ENCODE peak calls at places on chromosomes 2 and 18, in nine cellular contexts. Y is neural progenitor cell; X is left ventricle myocardium inferior; L is HAP-1; U is suprapubic skin; R is body of pancreas; F is GM23248; A is sigmoid colon; S is CD8-positive, alpha-beta T cell. G is an unnamed sample.

GRCh38 chr2:109185801-109186570 is 57.0 kb downstream of the SH3RF3 start:
- DNase-seq in L (no peak), S (no peak), F (peak; percentile 87), Y (no peak), A (peak; percentile 88), R (peak; percentile 47), U (no peak), X (peak; percentile 56), G (no peak)

GRCh38 chr2:44843641-44844040 is 97.9 kb upstream of the SIX3 start:
- DNase-seq in A (no peak), F (no peak), U (no peak), L (no peak), Y (no peak), S (no peak), R (no peak), X (no peak), G (no peak)

GRCh38 chr18:48409591-48410094 is 460 bp upstream of the ZBTB7C start:
- DNase-seq in S (no peak), A (no peak), X (peak; percentile 54), L (no peak), F (peak; percentile 40), Y (no peak), R (no peak), U (no peak), G (peak; percentile 12)

GRCh38 chr2:74250189-74250631 is 51.8 kb downstream of the MTHFD2 start:
- DNase-seq in R (peak; percentile 56), F (peak; percentile 70), Y (peak; percentile 71), S (peak; percentile 51), X (no peak), U (no peak), A (no peak), L (peak; percentile 48), G (peak; percentile 44)

GRCh38 chr2:66445781-66446177 is 10.9 kb downstream of the MEIS1 start:
- DNase-seq in S (no peak), U (no peak), F (peak; percentile 58), X (no peak), A (peak; percentile 67), L (no peak), Y (peak; percentile 85), R (peak; percentile 48), G (no peak)

GRCh38 chr2:3168230-3168891 is 209.3 kb downstream of the EIPR1 start:
- DNase-seq in S (no peak), F (peak; percentile 94), X (no peak), Y (peak; percentile 23), U (peak; percentile 67), A (peak; percentile 20), R (no peak), L (no peak), G (no peak)

GRCh38 chr2:214810670-214811069 is 1.2 kb upstream of the BARD1 start:
- DNase-seq in A (no peak), U (no peak), R (no peak), Y (no peak), L (no peak), F (peak; percentile 46), S (no peak), X (peak; percentile 15), G (no peak)

GRCh38 chr2:120014231-120014990 is 1.5 kb downstream of the EPB41L5 start:
- DNase-seq in S (no peak), A (no peak), U (no peak), Y (peak; percentile 21), F (peak; percentile 5), X (no peak), L (no peak), R (peak; percentile 35), G (no peak)

GRCh38 chr2:106095478-106096392 is 98.4 kb downstream of the UXS1 start:
- DNase-seq in F (no peak), L (no peak), X (no peak), U (no peak), S (peak; percentile 93), Y (no peak), A (no peak), R (no peak), G (no peak)

GRCh38 chr2:134682726-134683125 is 36.1 kb downstream of the TMEM163 start:
- DNase-seq in R (no peak), S (no peak), X (no peak), A (no peak), F (no peak), Y (no peak), L (no peak), U (no peak), G (no peak)

GRCh38 chr2:147025611-147026010 is 819.2 kb upstream of the ACVR2A start:
- DNase-seq in R (no peak), F (peak; percentile 87), Y (no peak), L (no peak), U (no peak), X (no peak), A (no peak), S (no peak), G (no peak)

GRCh38 chr2:139033300-139033699 is 253.1 kb upstream of the NXPH2 start:
- DNase-seq in F (peak; percentile 2), R (no peak), U (no peak), Y (no peak), L (no peak), A (no peak), S (no peak), X (no peak), G (no peak)

GRCh38 chr2:195658541-195658890 is 1.5 kb downstream of the SLC39A10 start:
- DNase-seq in A (no peak), X (no peak), Y (no peak), L (peak; percentile 43), S (no peak), F (peak; percentile 80), R (peak; percentile 63), U (no peak), G (no peak)

DNA sequence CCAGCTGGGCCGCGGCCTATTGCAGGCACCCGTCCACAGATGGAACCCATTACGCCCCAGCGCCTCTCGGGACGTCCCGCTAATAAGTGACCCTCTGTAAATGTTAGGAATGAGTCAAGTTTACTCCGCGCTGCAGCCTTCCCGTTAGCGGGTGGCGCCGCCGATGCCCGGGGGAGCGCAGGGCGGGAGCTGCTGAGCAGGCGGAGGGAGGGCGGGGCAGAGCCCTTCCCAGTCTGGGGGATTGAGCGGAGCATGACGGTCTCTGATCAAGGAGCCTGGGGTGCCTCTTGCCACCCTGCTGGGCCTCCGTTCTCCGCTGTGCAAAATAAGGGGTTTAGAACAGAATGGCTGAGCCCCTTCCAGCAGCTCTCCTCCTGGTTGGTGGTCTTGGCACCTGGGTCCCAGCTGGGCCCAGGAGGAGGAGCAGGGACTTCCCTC is 10.5 kb downstream of the CROCC2 start:
- DNase-seq in X (peak; percentile 68), S (no peak), F (peak; percentile 97), L (peak; percentile 9), R (peak; percentile 31), U (peak; percentile 89), Y (peak; percentile 67), A (peak; percentile 72), G (peak; percentile 18)
- H3K4me3 ChIP-seq in X (peak overlapping the region; percentile 35), S (no peak overlapping the region), F (no peak overlapping the region), L (no peak overlapping the region), R (no peak overlapping the region), U (no peak overlapping the region), Y (peak overlapping the region; percentile 31), A (no peak overlapping the region), G (no peak overlapping the region)

DNA sequence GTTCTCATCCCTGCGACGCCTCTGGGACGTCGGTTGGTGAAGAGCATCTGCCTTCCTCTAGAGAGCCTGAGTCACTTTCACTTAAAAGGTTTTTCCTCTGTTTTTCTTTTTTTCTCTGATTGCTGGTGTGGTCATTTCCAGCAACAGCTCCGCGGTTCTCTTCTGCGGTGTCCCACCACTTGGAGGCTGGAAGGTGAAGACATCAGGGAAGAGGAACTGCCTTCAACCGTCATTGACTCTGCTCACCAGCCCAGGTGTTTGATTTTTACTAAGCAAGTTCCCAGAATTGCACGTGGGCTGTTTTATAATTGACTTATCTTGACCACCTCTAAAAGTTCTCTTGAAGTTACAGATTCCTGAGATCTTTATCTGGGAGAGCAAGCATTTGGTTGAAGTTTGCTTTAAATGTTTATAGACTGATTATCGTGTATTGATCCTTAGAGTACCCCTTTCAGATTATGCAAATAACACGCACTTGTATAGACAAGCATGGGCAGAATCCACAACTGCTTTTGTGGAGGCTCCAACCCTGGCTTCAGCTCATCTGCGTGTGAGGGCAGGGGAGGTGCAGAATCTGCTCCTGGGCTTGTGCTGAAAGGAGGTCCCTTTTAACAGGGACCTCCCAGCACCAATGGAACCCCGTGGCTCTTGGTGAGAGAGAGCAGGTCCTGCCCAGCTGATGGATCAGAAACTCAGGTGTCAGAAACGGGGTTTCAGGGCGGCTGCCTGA is 3.5 kb downstream of the CTDP1 start:
- DNase-seq in S (peak; percentile 48), A (no peak), U (no peak), Y (no peak), X (no peak), R (no peak), F (no peak), L (no peak), G (no peak)
- H3K4me1 ChIP-seq in S (peaks cover 69% of the 10 kb centered on the region), A (peaks cover 35% of the 10 kb centered on the region), U (peaks cover 36% of the 10 kb centered on the region), Y (peaks cover 11% of the 10 kb centered on the region), X (peaks cover 58% of the 10 kb centered on the region), R (peaks cover 43% of the 10 kb centered on the region), F (peaks cover 5% of the 10 kb centered on the region), L (peaks cover 6% of the 10 kb centered on the region), G (no peaks in the 10 kb centered on the region)

GRCh38 chr2:39719317-39719716 is 53.6 kb downstream of the TMEM178A start:
- DNase-seq in Y (no peak), X (no peak), S (no peak), U (no peak), R (no peak), L (no peak), A (no peak), F (no peak), G (no peak)
- H3K4me3 ChIP-seq in Y (no peak overlapping the region), X (no peak overlapping the region), S (no peak overlapping the region), U (no peak overlapping the region), R (no peak overlapping the region), L (no peak overlapping the region), A (no peak overlapping the region), F (no peak overlapping the region), G (no peak overlapping the region)

GRCh38 chr18:76982038-76982437 is 150.5 kb downstream of the MBP start:
- DNase-seq in R (no peak), F (no peak), L (no peak), U (no peak), S (no peak), Y (no peak), X (no peak), A (no peak), G (no peak)

GRCh38 chr18:76983184-76983583 is 149.4 kb downstream of the MBP start:
- DNase-seq in L (peak; percentile 59), F (peak; percentile 72), R (peak; percentile 91), Y (peak; percentile 87), U (peak; percentile 92), S (peak; percentile 84), X (peak; percentile 83), A (peak; percentile 86), G (peak; percentile 80)

GRCh38 chr18:76985156-76985950 is 147.2 kb downstream of the MBP start:
- DNase-seq in X (no peak), F (no peak), A (no peak), S (no peak), U (no peak), L (no peak), Y (no peak), R (no peak), G (no peak)

GRCh38 chr18:76984193-76985155 is 148.1 kb downstream of the MBP start:
- DNase-seq in L (no peak), Y (no peak), F (no peak), A (no peak), X (no peak), S (no peak), U (no peak), R (no peak), G (no peak)

DNA sequence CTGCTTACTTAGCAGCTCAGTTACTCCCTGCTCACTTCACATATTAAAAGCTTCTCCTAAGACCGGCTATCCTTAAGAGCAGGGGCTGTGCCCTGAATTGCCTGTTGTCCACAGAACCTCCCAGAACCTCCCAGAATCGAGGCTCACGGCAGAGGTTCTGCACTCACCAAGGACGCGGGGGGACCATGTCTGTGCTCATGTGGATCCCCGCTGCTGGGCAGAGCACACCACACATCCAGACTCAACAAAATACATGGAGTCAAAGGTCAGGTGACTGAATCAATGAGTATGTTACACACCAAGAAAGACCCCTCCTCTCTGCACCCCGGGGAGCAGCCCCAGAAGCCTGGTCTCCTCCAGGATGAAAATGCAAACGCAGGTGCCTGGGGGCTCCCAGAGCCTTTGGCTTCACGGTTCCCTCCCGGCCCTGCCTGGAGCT is 149.0 kb downstream of the MBP start:
- DNase-seq in S (no peak), Y (no peak), R (no peak), U (no peak), X (no peak), A (no peak), L (no peak), F (no peak), G (no peak)
- H3K4me1 ChIP-seq in S (peaks cover 3% of the 10 kb centered on the region), Y (peaks cover 19% of the 10 kb centered on the region), R (peaks cover 15% of the 10 kb centered on the region), U (no peaks in the 10 kb centered on the region), X (peaks cover 5% of the 10 kb centered on the region), A (no peaks in the 10 kb centered on the region), L (no peaks in the 10 kb centered on the region), F (no peaks in the 10 kb centered on the region), G (no peaks in the 10 kb centered on the region)